ENCODE peak calls at places on chromosomes 12 and 14, in eight cellular contexts. One of them, this sample, is unnamed.

GRCh38 chr14:47557894-47558293 is 117.5 kb downstream of the MDGA2 start:
- DNase-seq in choroid plexus epithelial cell: no peak
- DNase-seq in transverse colon: no peak
- DNase-seq in left lung: no peak
- DNase-seq in left ventricle myocardium inferior: no peak
- DNase-seq in Calu3: no peak
- DNase-seq in AG09319: no peak
- DNase-seq in MCF 10A: no peak
- DNase-seq in this sample: no peak

GRCh38 chr12:57085999-57086950 is 2.6 kb upstream of the NAB2 start:
- DNase-seq in choroid plexus epithelial cell: peak
- DNase-seq in transverse colon: peak
- DNase-seq in left lung: peak
- DNase-seq in left ventricle myocardium inferior: peak
- DNase-seq in Calu3: peak
- DNase-seq in AG09319: no peak
- DNase-seq in MCF 10A: peak
- DNase-seq in this sample: no peak

GRCh38 chr12:117045998-117046374 is 53.2 kb downstream of the TESC start:
- DNase-seq in choroid plexus epithelial cell: no peak
- DNase-seq in transverse colon: no peak
- DNase-seq in left lung: peak
- DNase-seq in left ventricle myocardium inferior: no peak
- DNase-seq in Calu3: no peak
- DNase-seq in AG09319: no peak
- DNase-seq in MCF 10A: no peak
- DNase-seq in this sample: peak

GRCh38 chr12:51403159-51403558 is 12.0 kb upstream of the GALNT6 start:
- DNase-seq in choroid plexus epithelial cell: no peak
- DNase-seq in transverse colon: no peak
- DNase-seq in left lung: no peak
- DNase-seq in left ventricle myocardium inferior: no peak
- DNase-seq in Calu3: no peak
- DNase-seq in AG09319: no peak
- DNase-seq in MCF 10A: no peak
- DNase-seq in this sample: no peak

GRCh38 chr14:21527320-21527679 is 1.2 kb upstream of the SALL2 start:
- DNase-seq in choroid plexus epithelial cell: no peak
- DNase-seq in transverse colon: no peak
- DNase-seq in left lung: no peak
- DNase-seq in left ventricle myocardium inferior: no peak
- DNase-seq in Calu3: no peak
- DNase-seq in AG09319: no peak
- DNase-seq in MCF 10A: no peak
- DNase-seq in this sample: no peak

GRCh38 chr14:61252354-61253063 is 28.6 kb downstream of the TMEM30B start:
- DNase-seq in choroid plexus epithelial cell: peak
- DNase-seq in transverse colon: peak
- DNase-seq in left lung: no peak
- DNase-seq in left ventricle myocardium inferior: peak
- DNase-seq in Calu3: peak
- DNase-seq in AG09319: peak
- DNase-seq in MCF 10A: peak
- DNase-seq in this sample: peak

GRCh38 chr12:63362166-63362565 is 211.2 kb upstream of the AVPR1A start:
- DNase-seq in choroid plexus epithelial cell: no peak
- DNase-seq in transverse colon: no peak
- DNase-seq in left lung: no peak
- DNase-seq in left ventricle myocardium inferior: no peak
- DNase-seq in Calu3: no peak
- DNase-seq in AG09319: no peak
- DNase-seq in MCF 10A: no peak
- DNase-seq in this sample: no peak

GRCh38 chr12:57430117-57430930 is 519 bp downstream of the R3HDM2 start:
- DNase-seq in choroid plexus epithelial cell: peak
- DNase-seq in transverse colon: no peak
- DNase-seq in left lung: peak
- DNase-seq in left ventricle myocardium inferior: peak
- DNase-seq in Calu3: peak
- DNase-seq in AG09319: no peak
- DNase-seq in MCF 10A: no peak
- DNase-seq in this sample: peak

GRCh38 chr14:95523051-95523817 is 6.8 kb upstream of the SYNE3 start:
- DNase-seq in choroid plexus epithelial cell: peak
- DNase-seq in transverse colon: no peak
- DNase-seq in left lung: no peak
- DNase-seq in left ventricle myocardium inferior: no peak
- DNase-seq in Calu3: no peak
- DNase-seq in AG09319: no peak
- DNase-seq in MCF 10A: no peak
- DNase-seq in this sample: no peak

GRCh38 chr14:45373877-45374276 is 120.9 kb upstream of the MIS18BP1 start:
- DNase-seq in choroid plexus epithelial cell: no peak
- DNase-seq in transverse colon: no peak
- DNase-seq in left lung: no peak
- DNase-seq in left ventricle myocardium inferior: no peak
- DNase-seq in Calu3: no peak
- DNase-seq in AG09319: no peak
- DNase-seq in MCF 10A: no peak
- DNase-seq in this sample: no peak

GRCh38 chr12:50088577-50089335 is 3.6 kb downstream of the SMARCD1 start:
- DNase-seq in choroid plexus epithelial cell: peak
- DNase-seq in transverse colon: peak
- DNase-seq in left lung: no peak
- DNase-seq in left ventricle myocardium inferior: no peak
- DNase-seq in Calu3: peak
- DNase-seq in AG09319: no peak
- DNase-seq in MCF 10A: peak
- DNase-seq in this sample: no peak

GRCh38 chr14:77489051-77489450 is 9.6 kb downstream of the ISM2 start:
- DNase-seq in choroid plexus epithelial cell: no peak
- DNase-seq in transverse colon: no peak
- DNase-seq in left lung: no peak
- DNase-seq in left ventricle myocardium inferior: no peak
- DNase-seq in Calu3: no peak
- DNase-seq in AG09319: no peak
- DNase-seq in MCF 10A: no peak
- DNase-seq in this sample: no peak

GRCh38 chr12:15629761-15630160 is 159.4 kb downstream of the EPS8 start:
- DNase-seq in choroid plexus epithelial cell: peak
- DNase-seq in transverse colon: no peak
- DNase-seq in left lung: no peak
- DNase-seq in left ventricle myocardium inferior: no peak
- DNase-seq in Calu3: no peak
- DNase-seq in AG09319: no peak
- DNase-seq in MCF 10A: peak
- DNase-seq in this sample: no peak

GRCh38 chr12:117049295-117049694 is 49.9 kb downstream of the TESC start:
- DNase-seq in choroid plexus epithelial cell: no peak
- DNase-seq in transverse colon: no peak
- DNase-seq in left lung: no peak
- DNase-seq in left ventricle myocardium inferior: no peak
- DNase-seq in Calu3: no peak
- DNase-seq in AG09319: no peak
- DNase-seq in MCF 10A: no peak
- DNase-seq in this sample: no peak

GRCh38 chr12:5871741-5872140 is 73.3 kb downstream of the ANO2 start:
- DNase-seq in choroid plexus epithelial cell: no peak
- DNase-seq in transverse colon: no peak
- DNase-seq in left lung: no peak
- DNase-seq in left ventricle myocardium inferior: no peak
- DNase-seq in Calu3: no peak
- DNase-seq in AG09319: no peak
- DNase-seq in MCF 10A: no peak
- DNase-seq in this sample: no peak

GRCh38 chr14:21050597-21050996 is 7.0 kb upstream of the RNASE8 start:
- DNase-seq in choroid plexus epithelial cell: no peak
- DNase-seq in transverse colon: no peak
- DNase-seq in left lung: no peak
- DNase-seq in left ventricle myocardium inferior: no peak
- DNase-seq in Calu3: no peak
- DNase-seq in AG09319: no peak
- DNase-seq in MCF 10A: no peak
- DNase-seq in this sample: no peak

GRCh38 chr12:64392221-64392620 is 1.7 kb upstream of the C12orf56 start:
- DNase-seq in choroid plexus epithelial cell: peak
- DNase-seq in transverse colon: no peak
- DNase-seq in left lung: no peak
- DNase-seq in left ventricle myocardium inferior: no peak
- DNase-seq in Calu3: peak
- DNase-seq in AG09319: no peak
- DNase-seq in MCF 10A: peak
- DNase-seq in this sample: no peak

GRCh38 chr12:64385468-64385867 is 5.1 kb downstream of the C12orf56 start:
- DNase-seq in choroid plexus epithelial cell: no peak
- DNase-seq in transverse colon: no peak
- DNase-seq in left lung: no peak
- DNase-seq in left ventricle myocardium inferior: no peak
- DNase-seq in Calu3: peak
- DNase-seq in AG09319: no peak
- DNase-seq in MCF 10A: no peak
- DNase-seq in this sample: no peak

GRCh38 chr12:64387201-64387816 is 3.2 kb downstream of the C12orf56 start:
- DNase-seq in choroid plexus epithelial cell: no peak
- DNase-seq in transverse colon: no peak
- DNase-seq in left lung: no peak
- DNase-seq in left ventricle myocardium inferior: no peak
- DNase-seq in Calu3: no peak
- DNase-seq in AG09319: no peak
- DNase-seq in MCF 10A: peak
- DNase-seq in this sample: no peak

GRCh38 chr12:64389154-64389553 is 1.4 kb downstream of the C12orf56 start:
- DNase-seq in choroid plexus epithelial cell: no peak
- DNase-seq in transverse colon: no peak
- DNase-seq in left lung: no peak
- DNase-seq in left ventricle myocardium inferior: no peak
- DNase-seq in Calu3: no peak
- DNase-seq in AG09319: no peak
- DNase-seq in MCF 10A: no peak
- DNase-seq in this sample: no peak

GRCh38 chr12:64390275-64390851 is at the start of gene C12orf56:
- DNase-seq in choroid plexus epithelial cell: peak
- DNase-seq in transverse colon: peak
- DNase-seq in left lung: peak
- DNase-seq in left ventricle myocardium inferior: no peak
- DNase-seq in Calu3: peak
- DNase-seq in AG09319: no peak
- DNase-seq in MCF 10A: no peak
- DNase-seq in this sample: peak
- TF ChIP-seq CTCF in choroid plexus epithelial cell: no peak
- TF ChIP-seq CTCF in transverse colon: no peak
- TF ChIP-seq CTCF in left lung: no peak
- TF ChIP-seq CTCF in left ventricle myocardium inferior: no peak
- TF ChIP-seq CTCF in Calu3: no peak
- TF ChIP-seq CTCF in AG09319: no peak
- TF ChIP-seq CTCF in MCF 10A: no peak
- TF ChIP-seq CTCF in this sample: no peak

DNA sequence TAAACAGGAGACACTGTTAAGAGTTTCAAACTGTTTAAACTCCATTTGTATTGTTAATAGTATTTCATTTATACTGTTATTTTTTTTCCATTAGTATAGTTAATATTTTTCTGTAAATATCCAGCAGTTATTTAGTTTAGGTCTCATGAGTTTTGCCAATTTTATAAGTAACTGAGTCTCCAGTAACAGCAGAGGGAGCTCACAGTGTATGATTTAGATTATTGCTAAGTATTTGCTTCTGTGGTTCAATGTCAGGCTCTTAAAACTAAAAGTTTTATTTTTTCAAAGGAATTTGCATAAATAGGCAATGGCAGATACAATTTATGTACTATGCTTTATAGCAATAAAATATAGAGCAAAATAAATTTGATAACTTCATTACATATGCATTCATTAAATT is 209.7 kb downstream of the ATXN7L3B start:
- DNase-seq in choroid plexus epithelial cell: peak
- DNase-seq in transverse colon: no peak
- DNase-seq in left lung: no peak
- DNase-seq in left ventricle myocardium inferior: no peak
- DNase-seq in Calu3: peak
- DNase-seq in AG09319: no peak
- DNase-seq in MCF 10A: peak
- DNase-seq in this sample: no peak
- TF ChIP-seq CTCF in choroid plexus epithelial cell: peak
- TF ChIP-seq CTCF in transverse colon: no peak
- TF ChIP-seq CTCF in left lung: no peak
- TF ChIP-seq CTCF in left ventricle myocardium inferior: no peak
- TF ChIP-seq CTCF in Calu3: no peak
- TF ChIP-seq CTCF in AG09319: no peak
- TF ChIP-seq CTCF in MCF 10A: peak
- TF ChIP-seq CTCF in this sample: no peak

DNA sequence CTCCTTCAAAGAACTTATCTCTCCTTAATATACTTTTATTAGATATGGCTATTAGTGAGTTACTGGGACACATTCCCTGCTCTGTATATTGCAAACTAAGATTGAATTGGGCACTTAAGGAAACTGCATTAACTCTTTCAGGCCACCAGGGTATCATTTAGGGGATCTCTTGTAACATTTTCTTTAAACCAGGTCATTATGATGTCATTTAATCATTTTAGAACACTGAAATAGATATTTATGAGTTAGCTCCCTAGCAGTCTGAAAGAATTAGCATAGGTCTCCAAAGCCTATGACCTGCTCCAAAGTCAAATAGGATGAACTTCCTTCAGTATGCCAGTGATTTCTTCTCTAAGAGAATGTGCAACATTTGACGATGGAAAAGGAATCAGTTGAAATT is 506.9 kb downstream of the FOXG1 start:
- DNase-seq in choroid plexus epithelial cell: no peak
- DNase-seq in transverse colon: no peak
- DNase-seq in left lung: no peak
- DNase-seq in left ventricle myocardium inferior: no peak
- DNase-seq in Calu3: no peak
- DNase-seq in AG09319: no peak
- DNase-seq in MCF 10A: no peak
- DNase-seq in this sample: no peak
- TF ChIP-seq CTCF in choroid plexus epithelial cell: peak
- TF ChIP-seq CTCF in transverse colon: no peak
- TF ChIP-seq CTCF in left lung: no peak
- TF ChIP-seq CTCF in left ventricle myocardium inferior: no peak
- TF ChIP-seq CTCF in Calu3: no peak
- TF ChIP-seq CTCF in AG09319: no peak
- TF ChIP-seq CTCF in MCF 10A: no peak
- TF ChIP-seq CTCF in this sample: peak

GRCh38 chr12:108672054-108672453 is 38.4 kb upstream of the SELPLG start:
- DNase-seq in choroid plexus epithelial cell: no peak
- DNase-seq in transverse colon: no peak
- DNase-seq in left lung: no peak
- DNase-seq in left ventricle myocardium inferior: no peak
- DNase-seq in Calu3: no peak
- DNase-seq in AG09319: no peak
- DNase-seq in MCF 10A: no peak
- DNase-seq in this sample: no peak
- TF ChIP-seq CTCF in choroid plexus epithelial cell: no peak
- TF ChIP-seq CTCF in transverse colon: no peak
- TF ChIP-seq CTCF in left lung: no peak
- TF ChIP-seq CTCF in left ventricle myocardium inferior: no peak
- TF ChIP-seq CTCF in Calu3: no peak
- TF ChIP-seq CTCF in AG09319: no peak
- TF ChIP-seq CTCF in MCF 10A: no peak
- TF ChIP-seq CTCF in this sample: no peak

GRCh38 chr12:79676579-79676978 is 14.2 kb downstream of the PAWR start:
- DNase-seq in choroid plexus epithelial cell: no peak
- DNase-seq in transverse colon: no peak
- DNase-seq in left lung: no peak
- DNase-seq in left ventricle myocardium inferior: no peak
- DNase-seq in Calu3: no peak
- DNase-seq in AG09319: no peak
- DNase-seq in MCF 10A: no peak
- DNase-seq in this sample: no peak
- TF ChIP-seq CTCF in choroid plexus epithelial cell: no peak
- TF ChIP-seq CTCF in transverse colon: no peak
- TF ChIP-seq CTCF in left lung: no peak
- TF ChIP-seq CTCF in left ventricle myocardium inferior: no peak
- TF ChIP-seq CTCF in Calu3: no peak
- TF ChIP-seq CTCF in AG09319: no peak
- TF ChIP-seq CTCF in MCF 10A: no peak
- TF ChIP-seq CTCF in this sample: no peak

This sample was measured in glutamatergic neuron.